ENCODE peak calls at places on chromosomes 5 and 9, in nine cellular contexts. I, O, U, M, Z, J, Q, R and C are unnamed samples.

GRCh38 chr5:36876965-36877666 is 547 bp downstream of the NIPBL start:
- DNase-seq in I (no peak), O (peak; percentile 32), U (peak; percentile 58), M (peak; percentile 35), Z (peak; percentile 39), J (peak; percentile 68), Q (no peak), R (peak; percentile 20), C (no peak)

GRCh38 chr9:81848472-81848871 is 79.8 kb upstream of the SPATA31D4 start:
- DNase-seq in I (peak; percentile 17), O (no peak), U (no peak), M (no peak), Z (no peak), J (peak; percentile 34), Q (no peak), R (no peak), C (no peak)

GRCh38 chr9:78676623-78677022 is 379.7 kb downstream of the PSAT1 start:
- DNase-seq in I (peak; percentile 56), O (no peak), U (no peak), M (no peak), Z (no peak), J (peak; percentile 82), Q (no peak), R (no peak), C (no peak)

GRCh38 chr9:14315754-14316573 is 2.0 kb upstream of the NFIB start:
- DNase-seq in I (no peak), O (no peak), U (no peak), M (no peak), Z (no peak), J (peak; percentile 3), Q (no peak), R (no peak), C (no peak)

GRCh38 chr5:55868846-55869245 is 17.7 kb downstream of the IL31RA start:
- DNase-seq in I (peak; percentile 81), O (no peak), U (no peak), M (no peak), Z (no peak), J (peak; percentile 98), Q (no peak), R (peak; percentile 81), C (peak; percentile 56)

GRCh38 chr5:180606215-180606785 is 15.0 kb upstream of the SCGB3A1 start:
- DNase-seq in I (no peak), O (no peak), U (no peak), M (no peak), Z (no peak), J (no peak), Q (no peak), R (no peak), C (no peak)

GRCh38 chr9:96078866-96079505 is 203.5 kb downstream of the ERCC6L2 start:
- DNase-seq in I (no peak), O (no peak), U (no peak), M (no peak), Z (no peak), J (no peak), Q (no peak), R (no peak), C (no peak)

GRCh38 chr9:89083626-89084025 is 92.4 kb downstream of the S1PR3 start:
- DNase-seq in I (no peak), O (no peak), U (no peak), M (no peak), Z (no peak), J (no peak), Q (no peak), R (no peak), C (no peak)

GRCh38 chr5:141832131-141832530 is 46.1 kb downstream of the PCDH1 start:
- DNase-seq in I (no peak), O (no peak), U (no peak), M (no peak), Z (no peak), J (no peak), Q (no peak), R (no peak), C (no peak)

GRCh38 chr5:168341178-168341577 is 49.7 kb downstream of the WWC1 start:
- DNase-seq in I (no peak), O (no peak), U (no peak), M (no peak), Z (no peak), J (peak; percentile 49), Q (no peak), R (no peak), C (no peak)

GRCh38 chr5:139481122-139481533 is 1.4 kb downstream of the STING1 start:
- DNase-seq in I (no peak), O (no peak), U (no peak), M (no peak), Z (no peak), J (no peak), Q (no peak), R (no peak), C (no peak)

GRCh38 chr9:4299006-4299795 is 667 bp downstream of the GLIS3 start:
- DNase-seq in I (no peak), O (no peak), U (no peak), M (no peak), Z (peak; percentile 30), J (peak; percentile 66), Q (peak; percentile 75), R (no peak), C (no peak)

GRCh38 chr5:1644810-1645571 is 121.2 kb upstream of the LPCAT1 start:
- DNase-seq in I (peak; percentile 47), O (peak; percentile 62), U (no peak), M (peak; percentile 70), Z (peak; percentile 84), J (peak; percentile 77), Q (peak; percentile 92), R (peak; percentile 28), C (peak; percentile 76)